ENCODE peak calls at places on chromosomes 13 and 19, in ten cellular contexts. Y is BE2C, L is lung, X is AG10803, R is tibial nerve, T is ovary, G is A673, B is cardiac fibroblast, K is AG04450, M is foreskin keratinocyte. D is an unnamed sample.

GRCh38 chr13:70941454-70941853 is 833.2 kb upstream of the KLHL1 start:
- DNase-seq in K (no peak), T (no peak), L (no peak), M (no peak), X (no peak), Y (no peak), B (no peak), R (no peak), G (no peak), D (no peak)

GRCh38 chr19:19447536-19448237 is 42.2 kb downstream of the GATAD2A start:
- DNase-seq in L (no peak), B (no peak), M (no peak), R (no peak), T (no peak), Y (no peak), X (peak), G (no peak), K (no peak), D (no peak)

GRCh38 chr19:660793-661426 is 2.1 kb downstream of the RNF126 start:
- DNase-seq in B (no peak), T (no peak), L (no peak), K (no peak), R (no peak), X (no peak), M (no peak), Y (no peak), G (no peak), D (no peak)

GRCh38 chr13:61144834-61145593 is 270.6 kb downstream of the PCDH20 start:
- DNase-seq in Y (no peak), X (no peak), K (no peak), R (no peak), T (no peak), B (no peak), L (no peak), G (no peak), M (no peak), D (no peak)

GRCh38 chr13:34265016-34265692 is 447.2 kb downstream of the RFC3 start:
- DNase-seq in B (peak), R (no peak), L (no peak), G (no peak), T (no peak), Y (no peak), K (no peak), M (peak), X (no peak), D (no peak)

GRCh38 chr19:18390075-18390909 is 4.3 kb downstream of the GDF15 start:
- DNase-seq in Y (no peak), T (no peak), L (no peak), X (no peak), R (no peak), B (peak), M (no peak), G (no peak), K (no peak), D (no peak)

GRCh38 chr13:41960195-41960699 is 662 bp downstream of the VWA8 start:
- DNase-seq in X (peak), M (peak), R (no peak), Y (peak), L (no peak), G (peak), T (no peak), B (peak), K (no peak), D (no peak)

GRCh38 chr13:79353698-79354097 is 52.4 kb downstream of the RBM26 start:
- DNase-seq in G (no peak), L (no peak), R (no peak), B (peak), X (no peak), K (no peak), T (no peak), Y (no peak), M (no peak), D (no peak)

DNA sequence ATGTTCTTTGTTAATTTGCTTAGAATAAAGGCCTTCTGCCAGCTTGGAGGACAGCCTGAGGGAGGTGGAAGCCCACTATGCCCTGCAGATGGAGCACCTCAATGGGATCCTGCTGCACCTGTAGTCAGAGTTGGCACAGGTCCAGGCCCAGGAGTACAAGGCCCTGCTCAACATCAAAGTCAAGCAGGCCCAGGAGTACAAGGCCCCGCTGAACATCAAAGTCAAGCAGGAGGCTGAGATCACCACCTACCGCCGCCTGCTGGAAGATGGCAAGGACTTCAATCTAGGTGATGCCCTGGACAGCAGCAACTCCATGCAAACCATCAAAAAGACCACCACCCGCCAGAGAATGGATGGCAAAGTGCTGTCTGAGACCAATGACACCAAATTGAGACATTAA is 41.7 kb downstream of the ZNF85 start:
- DNase-seq in Y (peak), T (no peak), X (no peak), G (no peak), L (no peak), M (no peak), K (no peak), R (no peak), B (no peak), D (no peak)
- TF ChIP-seq CTCF in Y (no peak), T (no peak), X (no peak), G (no peak), L (no peak), M (no peak), K (no peak), R (no peak), B (no peak), D (no peak)

DNA sequence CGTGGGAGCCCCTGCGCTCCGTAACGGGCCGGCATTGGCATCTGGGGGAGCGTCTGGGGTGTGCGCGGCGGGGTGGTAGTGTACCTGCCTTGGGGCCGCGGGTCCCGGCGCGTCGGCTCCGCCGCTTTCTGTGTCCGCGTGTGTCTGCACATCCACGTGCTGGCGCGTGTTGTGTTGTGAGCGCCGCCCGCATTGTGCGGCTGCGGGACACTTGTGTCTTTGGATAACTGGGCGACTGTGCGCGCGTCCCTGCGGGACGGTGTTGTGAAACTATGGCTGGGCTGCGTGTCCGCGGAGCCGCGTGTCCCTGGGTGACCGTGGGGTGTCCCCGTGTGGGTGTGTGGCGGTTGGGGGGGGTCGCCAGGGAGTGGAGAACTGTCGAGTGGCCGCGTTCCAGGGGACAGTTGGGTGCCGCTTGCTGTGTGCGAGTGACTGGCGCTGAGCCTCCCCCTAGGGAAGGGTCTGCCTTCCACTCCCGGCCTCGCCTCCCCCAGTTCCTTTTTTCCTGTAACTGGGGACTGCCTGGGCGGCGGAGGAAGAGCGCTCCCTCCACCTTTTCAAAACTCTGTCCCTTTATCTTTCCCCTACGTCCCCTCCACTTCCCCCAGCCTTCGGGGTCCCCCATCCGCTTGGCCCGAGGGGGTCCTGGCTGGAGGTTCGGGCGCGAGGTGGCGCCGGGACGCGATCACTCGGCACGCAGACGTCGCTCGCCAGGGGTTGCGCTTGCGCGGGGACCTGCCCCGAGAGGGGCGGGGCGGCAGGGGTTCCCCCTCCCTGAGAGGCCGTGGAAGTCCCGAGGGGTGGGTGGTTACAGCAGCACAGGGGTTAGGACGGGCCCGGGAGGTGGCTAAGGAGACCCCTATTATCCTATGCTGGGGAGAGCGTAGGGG is 5.6 kb upstream of the NFIC start:
- DNase-seq in K (no peak), T (peak), B (peak), Y (peak), X (no peak), G (peak), M (no peak), R (no peak), L (no peak), D (peak)
- TF ChIP-seq CTCF in K (no peak), T (peak), B (no peak), Y (no peak), X (no peak), G (peak), M (peak), R (peak), L (no peak), D (no peak)

GRCh38 chr19:14073232-14073924 is 792 bp downstream of the MISP3 start:
- DNase-seq in L (peak), G (peak), R (peak), X (peak), T (peak), B (peak), K (no peak), M (peak), Y (peak), D (peak)
- TF ChIP-seq CTCF in L (peak), G (peak), R (peak), X (peak), T (peak), B (peak), K (no peak), M (peak), Y (peak), D (peak)

DNA sequence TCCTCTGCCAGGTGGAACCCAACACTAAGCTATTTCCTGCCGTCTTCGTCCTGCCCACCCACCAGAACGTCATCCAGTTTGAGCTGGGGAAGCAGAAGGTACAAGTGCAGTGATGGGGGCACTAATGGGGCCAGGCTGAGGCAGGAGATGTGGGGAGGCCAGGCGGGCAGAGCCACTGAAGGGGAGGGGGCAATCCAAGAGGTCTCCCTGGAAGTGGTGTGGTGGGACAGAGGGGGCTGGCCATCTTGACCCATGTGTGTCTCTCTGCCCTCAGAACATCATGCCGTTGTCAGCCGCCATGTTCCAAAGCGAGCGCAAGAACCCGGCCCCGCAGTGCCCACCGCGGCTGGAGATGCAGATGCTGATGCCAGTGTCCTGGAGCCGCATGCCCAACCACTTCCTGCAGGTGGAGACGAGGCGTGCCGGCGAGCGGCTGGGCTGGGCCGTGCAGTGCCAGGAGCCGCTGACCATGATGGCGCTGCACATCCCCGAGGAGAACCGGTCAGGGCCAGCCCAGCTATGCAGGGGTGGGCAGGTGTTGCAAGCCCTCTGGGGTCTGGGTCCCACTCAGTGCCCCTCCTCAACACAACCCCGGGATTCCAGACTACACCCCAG is 49.6 kb downstream of the RYR1 start:
- DNase-seq in B (no peak), G (no peak), K (no peak), X (no peak), T (no peak), M (no peak), Y (no peak), L (no peak), R (no peak), D (no peak)
- TF ChIP-seq CTCF in B (no peak), G (no peak), K (no peak), X (no peak), T (no peak), M (no peak), Y (no peak), L (no peak), R (no peak), D (no peak)

DNA sequence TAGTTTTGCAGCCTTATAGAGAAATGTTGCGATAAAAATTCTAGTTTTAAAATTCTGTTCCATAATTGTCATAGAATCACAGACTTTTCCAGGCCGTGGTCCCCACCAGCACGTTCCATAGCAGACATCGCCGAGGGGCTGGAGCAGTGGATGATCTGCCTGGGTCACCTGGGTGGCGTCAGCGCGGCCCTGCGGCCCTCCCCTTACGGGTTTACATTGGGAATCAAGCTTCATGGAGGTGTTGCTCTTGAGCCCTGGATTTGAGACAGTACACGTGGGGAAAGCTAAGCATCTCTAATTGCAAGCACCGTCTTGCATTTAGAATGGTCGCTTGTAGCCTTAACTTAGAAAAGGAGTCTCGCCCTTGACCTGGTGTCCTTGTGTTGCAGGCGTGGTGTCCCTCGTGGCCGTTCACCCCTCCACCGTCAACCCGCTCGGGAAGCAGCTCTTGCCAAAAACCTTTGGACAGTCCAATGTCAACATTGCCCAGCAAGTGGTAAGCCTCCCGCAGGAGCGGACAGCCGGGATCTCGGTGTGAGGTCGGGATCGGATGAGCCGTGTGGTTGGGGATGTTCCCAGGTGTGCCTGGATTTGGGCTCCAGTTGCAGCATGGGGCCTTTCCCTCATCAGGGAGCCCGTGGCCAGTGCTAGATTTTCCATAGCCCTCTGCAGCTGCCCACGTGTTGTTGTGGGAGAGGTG is 35.1 kb downstream of the ATP4B start:
- DNase-seq in G (no peak), R (no peak), K (no peak), L (no peak), Y (no peak), X (no peak), T (peak), B (no peak), M (no peak), D (no peak)
- TF ChIP-seq CTCF in G (no peak), R (no peak), K (no peak), L (no peak), Y (no peak), X (no peak), T (no peak), B (no peak), M (no peak), D (no peak)

GRCh38 chr19:48873476-48874308 is 1.5 kb downstream of the PPP1R15A start:
- DNase-seq in Y (peak), R (peak), L (no peak), X (peak), G (no peak), B (no peak), M (no peak), K (no peak), T (no peak), D (no peak)

GRCh38 chr19:48874309-48875135 is 2.3 kb downstream of the PPP1R15A start:
- DNase-seq in Y (peak), M (peak), X (peak), K (no peak), G (no peak), L (no peak), T (peak), R (peak), B (peak), D (no peak)

GRCh38 chr19:48870048-48870447 is 1.6 kb upstream of the PLEKHA4 start:
- DNase-seq in R (no peak), T (no peak), B (no peak), X (no peak), G (no peak), Y (no peak), M (no peak), K (no peak), L (no peak), D (no peak)

GRCh38 chr19:48872884-48873475 is 759 bp downstream of the PPP1R15A start:
- DNase-seq in R (peak), X (peak), T (peak), M (peak), Y (peak), G (peak), B (peak), L (peak), K (peak), D (peak)

DNA sequence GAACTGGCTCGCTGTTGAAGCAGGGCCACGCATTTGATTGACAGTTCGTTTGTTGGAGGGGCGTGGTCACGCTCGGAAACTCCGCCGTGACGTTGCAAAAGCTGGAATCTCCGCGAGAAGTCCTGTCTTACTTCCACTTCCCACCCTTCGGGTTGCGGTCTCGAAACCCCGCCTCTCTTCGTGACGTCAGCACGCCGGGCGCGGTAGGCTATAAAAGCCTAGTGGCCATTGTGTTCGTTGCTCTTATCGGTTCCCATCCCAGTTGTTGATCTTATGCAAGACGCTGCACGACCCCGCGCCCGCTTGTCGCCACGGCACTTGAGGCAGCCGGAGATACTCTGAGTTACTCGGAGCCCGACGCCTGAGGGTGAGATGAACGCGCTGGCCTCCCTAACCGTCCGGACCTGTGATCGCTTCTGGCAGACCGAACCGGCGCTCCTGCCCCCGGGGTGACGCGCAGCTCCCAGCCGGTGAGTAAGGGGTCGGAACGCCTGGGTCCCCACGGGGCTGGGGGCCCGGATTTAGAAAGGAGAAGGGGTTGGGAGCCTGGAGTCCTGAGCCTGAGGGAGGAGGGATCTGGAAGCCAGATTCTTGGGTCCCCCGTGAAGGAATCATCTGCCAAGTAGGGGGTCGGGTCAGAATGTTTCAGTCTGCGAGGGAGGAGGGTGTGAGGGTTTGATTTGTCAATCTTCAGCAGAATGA is at the start of gene PPP1R15A:
- DNase-seq in G (peak), X (peak), L (peak), T (peak), B (peak), Y (peak), R (peak), M (peak), K (peak), D (peak)
- TF ChIP-seq CTCF in G (no peak), X (no peak), L (no peak), T (peak), B (no peak), Y (no peak), R (peak), M (peak), K (no peak), D (peak)

GRCh38 chr19:44061038-44061437 is 9.2 kb downstream of the ZNF223 start:
- DNase-seq in T (no peak), L (no peak), M (no peak), R (no peak), B (no peak), X (no peak), G (no peak), K (no peak), Y (no peak), D (no peak)

GRCh38 chr19:44051654-44052402 is at the start of gene ZNF223:
- DNase-seq in G (peak), M (peak), B (peak), Y (peak), R (peak), X (peak), L (peak), T (peak), K (peak), D (peak)

GRCh38 chr19:44050740-44051653 is 839 bp upstream of the ZNF223 start:
- DNase-seq in T (no peak), G (peak), R (no peak), X (peak), B (peak), Y (no peak), K (no peak), M (peak), L (no peak), D (no peak)

GRCh38 chr19:44059229-44059628 is 7.4 kb downstream of the ZNF223 start:
- DNase-seq in L (no peak), K (no peak), G (no peak), M (no peak), T (no peak), B (no peak), X (no peak), Y (no peak), R (no peak), D (no peak)

GRCh38 chr19:44055870-44056269 is 4.0 kb downstream of the ZNF223 start:
- DNase-seq in T (no peak), Y (no peak), M (no peak), R (no peak), G (no peak), X (no peak), B (no peak), K (no peak), L (no peak), D (no peak)
- TF ChIP-seq CTCF in T (no peak), Y (no peak), M (no peak), R (no peak), G (no peak), X (no peak), B (no peak), K (no peak), L (no peak), D (no peak)

D was measured in glutamatergic neuron.